ENCODE peak calls at places on chromosome 16, in four cellular contexts. Q is Peyer's patch, N is mucosa of descending colon, I is sigmoid colon. J is an unnamed sample.

GRCh38 chr16:12436201-12436657 is 367.5 kb downstream of the CPPED1 start:
- DNase-seq in I (no peak), Q (no peak), N (no peak), J (no peak)

GRCh38 chr16:7324306-7324705 is 8.3 kb upstream of the RBFOX1 start:
- DNase-seq in Q (no peak), N (no peak), I (no peak), J (no peak)

GRCh38 chr16:17469011-17469741 is 1.6 kb downstream of the XYLT1 start:
- DNase-seq in N (no peak), I (no peak), Q (peak; percentile 48), J (no peak)

GRCh38 chr16:85563515-85564276 is 49.4 kb upstream of the GSE1 start:
- DNase-seq in N (peak; percentile 90), I (peak; percentile 85), Q (peak; percentile 82), J (no peak)

GRCh38 chr16:74698220-74698619 is 2.4 kb downstream of the MLKL start:
- DNase-seq in N (no peak), I (no peak), Q (no peak), J (no peak)

GRCh38 chr16:61233718-61234117 is 802.5 kb downstream of the CDH8 start:
- DNase-seq in Q (no peak), N (no peak), I (no peak), J (no peak)

GRCh38 chr16:54511181-54511731 is 224.7 kb upstream of the IRX3 start:
- DNase-seq in Q (no peak), I (no peak), N (no peak), J (no peak)

GRCh38 chr16:64122177-64122576 is 999.7 kb downstream of the CDH11 start:
- DNase-seq in N (no peak), Q (no peak), I (no peak), J (no peak)

GRCh38 chr16:13992976-13993375 is 73.0 kb downstream of the ERCC4 start:
- DNase-seq in Q (no peak), N (no peak), I (no peak), J (no peak)

GRCh38 chr16:80614908-80615696 is 74.3 kb downstream of the DYNLRB2 start:
- DNase-seq in Q (no peak), N (no peak), I (no peak), J (no peak)

GRCh38 chr16:324451-325334 is 27.8 kb downstream of the AXIN1 start:
- DNase-seq in N (peak; percentile 82), I (no peak), Q (peak; percentile 71), J (peak; percentile 74)

GRCh38 chr16:49557070-49557446 is 183.5 kb downstream of the C16orf78 start:
- DNase-seq in N (no peak), I (no peak), Q (no peak), J (no peak)

GRCh38 chr16:71762186-71762585 is 37.7 kb upstream of the PHLPP2 start:
- DNase-seq in N (no peak), Q (no peak), I (no peak), J (no peak)

GRCh38 chr16:89729863-89730574 is 8.7 kb downstream of the ZNF276 start:
- DNase-seq in I (no peak), Q (no peak), N (no peak), J (no peak)

GRCh38 chr16:15466886-15467781 is 32.7 kb downstream of the BMERB1 start:
- DNase-seq in N (no peak), I (no peak), Q (no peak), J (no peak)

GRCh38 chr16:80466024-80466986 is 74.5 kb upstream of the DYNLRB2 start:
- DNase-seq in I (peak; percentile 74), Q (peak; percentile 86), N (peak; percentile 57), J (peak; percentile 59)

GRCh38 chr16:7217797-7218196 is 114.8 kb upstream of the RBFOX1 start:
- DNase-seq in Q (no peak), I (no peak), N (no peak), J (no peak)

GRCh38 chr16:85112364-85112763 is at the start of gene CIBAR2:
- DNase-seq in N (no peak), I (no peak), Q (no peak), J (no peak)

GRCh38 chr16:12455287-12455798 is 348.3 kb downstream of the CPPED1 start:
- DNase-seq in N (peak; percentile 61), Q (peak; percentile 74), I (no peak), J (peak; percentile 37)

GRCh38 chr16:59971264-59971663 is 1237.1 kb upstream of the GOT2 start:
- DNase-seq in Q (no peak), I (no peak), N (no peak), J (no peak)

GRCh38 chr16:29736112-29736511 is 9.7 kb downstream of the C16orf54 start:
- DNase-seq in Q (no peak), N (no peak), I (no peak), J (no peak)

GRCh38 chr16:14564881-14565687 is 65.0 kb downstream of the PARN start:
- DNase-seq in Q (no peak), I (no peak), N (no peak), J (no peak)

GRCh38 chr16:67243481-67243880 is 3.8 kb downstream of the FHOD1 start:
- DNase-seq in N (peak; percentile 53), Q (no peak), I (no peak), J (no peak)
- H3K4me3 ChIP-seq in N (no peak overlapping the region), Q (no peak overlapping the region), I (no peak overlapping the region), J (no peak overlapping the region)

GRCh38 chr16:24962747-24963146 is 52.4 kb downstream of the ARHGAP17 start:
- DNase-seq in Q (no peak), N (no peak), I (no peak), J (no peak)
- H3K36me3 ChIP-seq in Q (no peaks in the 10 kb centered on the region), N (no peaks in the 10 kb centered on the region), I (peaks cover 93% of the 10 kb centered on the region), J (peaks cover 37% of the 10 kb centered on the region)

GRCh38 chr16:88626646-88627045 is 11.7 kb upstream of the IL17C start:
- DNase-seq in Q (no peak), N (no peak), I (no peak), J (no peak)

GRCh38 chr16:88630433-88630832 is 7.9 kb upstream of the IL17C start:
- DNase-seq in I (no peak), Q (no peak), N (no peak), J (no peak)

GRCh38 chr16:88629835-88630234 is 8.5 kb upstream of the IL17C start:
- DNase-seq in Q (no peak), N (no peak), I (no peak), J (no peak)

GRCh38 chr16:88627531-88628411 is 10.6 kb upstream of the IL17C start:
- DNase-seq in N (no peak), I (no peak), Q (no peak), J (no peak)

DNA sequence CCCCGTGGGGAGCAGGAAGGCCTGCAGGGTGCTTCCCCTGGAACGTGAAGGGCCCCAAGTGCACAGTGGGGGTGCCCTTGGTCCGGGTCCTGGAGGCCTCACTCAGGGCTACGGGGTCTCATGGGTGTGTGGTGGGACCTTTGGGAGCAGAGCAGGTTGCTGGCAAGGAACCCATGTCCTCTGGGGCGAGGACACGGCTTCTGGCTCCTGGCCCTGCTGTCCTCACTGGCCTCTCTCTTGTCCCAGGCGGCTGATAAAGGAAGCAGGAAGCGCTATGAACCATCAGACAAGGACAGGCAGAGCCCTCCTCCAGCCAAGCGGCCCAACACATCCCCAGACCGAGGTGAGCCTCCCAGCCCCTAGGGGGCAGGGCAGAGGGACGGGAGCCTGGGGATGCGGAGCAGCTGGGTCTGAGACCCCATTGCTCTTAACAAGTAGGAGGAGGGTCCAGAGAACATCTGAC is 9.8 kb upstream of the IL17C start:
- DNase-seq in N (no peak), Q (no peak), I (no peak), J (no peak)
- TF ChIP-seq CTCF in N (no peak), Q (peak; percentile 4), I (no peak), J (peak; percentile 39)

DNA sequence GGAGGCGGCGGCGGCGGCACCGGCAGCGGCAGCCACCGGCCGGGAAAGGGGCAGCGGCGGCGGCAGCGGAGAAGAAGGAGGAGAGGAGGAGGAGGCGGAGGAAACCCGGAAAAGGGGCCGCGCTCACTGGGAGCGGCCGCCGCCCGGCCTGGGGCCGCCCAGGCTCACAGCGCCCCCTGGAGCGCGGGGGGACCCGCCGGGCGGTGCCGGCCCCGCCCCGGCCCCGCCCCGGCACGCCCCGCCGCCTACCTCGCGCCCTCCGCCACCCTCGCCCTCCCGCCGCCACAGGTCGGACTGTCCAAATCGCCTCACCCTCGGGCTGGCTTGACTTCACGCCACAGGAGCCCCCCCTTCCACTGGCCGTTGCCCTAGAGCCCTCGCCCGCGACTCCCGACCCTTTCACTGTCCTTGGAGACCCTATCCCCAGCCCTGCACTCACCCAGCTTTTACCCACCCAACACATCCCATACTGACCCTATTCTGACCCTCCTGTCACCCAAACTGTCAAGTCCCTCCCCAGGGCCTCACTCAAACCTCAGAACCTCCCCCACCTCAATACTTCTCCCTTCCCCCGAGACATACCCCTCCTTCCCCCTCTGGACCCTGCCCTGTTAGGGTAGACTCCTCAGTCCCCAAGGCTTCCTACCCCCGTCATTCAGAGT is at the start of gene CSNK2A2:
- DNase-seq in Q (peak; percentile 82), N (peak; percentile 80), I (peak; percentile 79), J (peak; percentile 78)
- H3K4me3 ChIP-seq in Q (peak within 1 kb of the TSS; percentile 73), N (peak within 1 kb of the TSS; percentile 50), I (peak within 1 kb of the TSS; percentile 90), J (peak within 1 kb of the TSS; percentile 93)

DNA sequence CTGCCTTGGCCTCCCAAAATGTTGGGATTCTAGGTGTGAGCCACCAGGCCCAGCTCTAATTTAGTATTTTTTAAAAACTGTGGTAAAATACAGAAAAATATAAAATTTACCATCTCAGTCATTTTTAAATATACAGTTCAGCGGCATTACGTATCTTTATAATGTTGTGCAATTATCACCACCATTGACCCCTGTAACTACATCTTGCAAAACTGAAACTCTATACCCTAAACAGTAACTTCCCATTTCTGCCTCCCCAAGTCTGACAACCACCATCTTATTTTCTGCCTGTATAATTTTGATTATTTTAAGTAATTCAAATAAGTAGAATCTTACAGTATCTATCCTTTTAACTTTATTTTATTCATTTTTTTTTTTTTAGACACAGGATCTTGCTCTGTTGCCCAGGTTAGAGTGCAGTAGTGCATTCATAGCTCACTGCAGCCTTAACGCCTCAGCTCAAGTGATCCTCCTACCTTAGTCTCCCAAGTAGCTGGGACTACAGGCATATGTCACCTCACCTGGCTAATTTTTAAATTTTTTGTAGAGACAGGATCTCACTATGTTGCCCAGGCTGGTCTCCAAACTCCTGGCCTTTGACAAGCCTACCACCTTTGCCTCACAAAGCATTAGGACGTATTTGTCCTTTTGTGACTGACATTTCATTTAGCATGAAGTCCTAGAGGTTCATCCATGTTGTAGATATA is 10.9 kb upstream of the GGA2 start:
- DNase-seq in Q (no peak), I (no peak), N (no peak), J (no peak)
- H3K36me3 ChIP-seq in Q (no peaks in the 10 kb centered on the region), I (peaks cover 46% of the 10 kb centered on the region), N (no peaks in the 10 kb centered on the region), J (peaks cover 22% of the 10 kb centered on the region)